ENCODE peak calls at places on chromosomes 4 and X, in eight cellular contexts. One of them, this sample, is unnamed.
A peak's percentile ranks its signal among the peaks of the same experiment; 100 is the strongest.

GRCh38 chr4:54941994-54942552 is 183.3 kb downstream of the KDR start:
- DNase-seq in astrocyte of the cerebellum: no peak
- DNase-seq in GM13977: no peak
- DNase-seq in C1 segment of cervical spinal cord: no peak
- DNase-seq in HuH-7: no peak
- DNase-seq in NCI-H1105: peak; percentile 8
- DNase-seq in kidney: no peak
- DNase-seq in neural progenitor cell: peak; percentile 33
- DNase-seq in this sample: no peak

GRCh38 chr4:66273110-66273509 is 602.8 kb upstream of the EPHA5 start:
- DNase-seq in C1 segment of cervical spinal cord: no peak
- DNase-seq in astrocyte of the cerebellum: no peak
- DNase-seq in NCI-H1105: peak; percentile 85
- DNase-seq in GM13977: no peak
- DNase-seq in neural progenitor cell: no peak
- DNase-seq in HuH-7: no peak
- DNase-seq in kidney: no peak
- DNase-seq in this sample: no peak

GRCh38 chr4:152937535-152938236 is 1.6 kb downstream of the FHDC1 start:
- DNase-seq in kidney: peak; percentile 80
- DNase-seq in NCI-H1105: no peak
- DNase-seq in astrocyte of the cerebellum: no peak
- DNase-seq in HuH-7: peak; percentile 42
- DNase-seq in C1 segment of cervical spinal cord: peak; percentile 11
- DNase-seq in neural progenitor cell: peak; percentile 61
- DNase-seq in GM13977: peak; percentile 61
- DNase-seq in this sample: peak; percentile 25

GRCh38 chr4:136810626-136811025 is 721.7 kb downstream of the PCDH18 start:
- DNase-seq in kidney: peak; percentile 43
- DNase-seq in astrocyte of the cerebellum: no peak
- DNase-seq in neural progenitor cell: no peak
- DNase-seq in GM13977: no peak
- DNase-seq in C1 segment of cervical spinal cord: no peak
- DNase-seq in HuH-7: no peak
- DNase-seq in NCI-H1105: no peak
- DNase-seq in this sample: no peak

GRCh38 chr4:101464596-101464995 is 117.3 kb upstream of the PPP3CA start:
- DNase-seq in GM13977: no peak
- DNase-seq in HuH-7: no peak
- DNase-seq in NCI-H1105: no peak
- DNase-seq in kidney: no peak
- DNase-seq in neural progenitor cell: no peak
- DNase-seq in C1 segment of cervical spinal cord: no peak
- DNase-seq in astrocyte of the cerebellum: no peak
- DNase-seq in this sample: no peak

GRCh38 chr4:118765399-118765798 is 70.5 kb downstream of the SEC24D start:
- DNase-seq in GM13977: no peak
- DNase-seq in NCI-H1105: no peak
- DNase-seq in kidney: no peak
- DNase-seq in C1 segment of cervical spinal cord: no peak
- DNase-seq in neural progenitor cell: no peak
- DNase-seq in astrocyte of the cerebellum: peak; percentile 97
- DNase-seq in HuH-7: no peak
- DNase-seq in this sample: no peak

GRCh38 chrX:81336455-81337144 is 134.7 kb downstream of the SH3BGRL start:
- DNase-seq in GM13977: no peak
- DNase-seq in NCI-H1105: no peak
- DNase-seq in neural progenitor cell: no peak
- DNase-seq in HuH-7: no peak
- DNase-seq in C1 segment of cervical spinal cord: no peak
- DNase-seq in kidney: peak; percentile 19
- DNase-seq in astrocyte of the cerebellum: no peak
- DNase-seq in this sample: no peak

GRCh38 chr4:185352741-185353140 is 43.0 kb downstream of the LRP2BP start:
- DNase-seq in astrocyte of the cerebellum: no peak
- DNase-seq in kidney: no peak
- DNase-seq in neural progenitor cell: no peak
- DNase-seq in C1 segment of cervical spinal cord: no peak
- DNase-seq in HuH-7: no peak
- DNase-seq in GM13977: no peak
- DNase-seq in NCI-H1105: no peak
- DNase-seq in this sample: no peak

GRCh38 chrX:20715176-20715575 is 448.5 kb upstream of the RPS6KA3 start:
- DNase-seq in kidney: no peak
- DNase-seq in astrocyte of the cerebellum: no peak
- DNase-seq in GM13977: no peak
- DNase-seq in HuH-7: no peak
- DNase-seq in C1 segment of cervical spinal cord: no peak
- DNase-seq in NCI-H1105: no peak
- DNase-seq in neural progenitor cell: no peak
- DNase-seq in this sample: no peak

GRCh38 chrX:20228245-20228644 is 38.5 kb downstream of the RPS6KA3 start:
- DNase-seq in neural progenitor cell: no peak
- DNase-seq in kidney: no peak
- DNase-seq in GM13977: no peak
- DNase-seq in astrocyte of the cerebellum: no peak
- DNase-seq in NCI-H1105: no peak
- DNase-seq in HuH-7: no peak
- DNase-seq in C1 segment of cervical spinal cord: no peak
- DNase-seq in this sample: no peak

This sample was measured in neural crest cell.